ENCODE peak calls at places on chromosomes 2 and 18, in six cellular contexts. I is cardiac muscle cell; V is SK-N-SH; Z is tibial nerve; A is neural progenitor cell; S is CD8-positive, alpha-beta memory T cell. U is an unnamed sample.

GRCh38 chr2:10238991-10239485 is 63.7 kb upstream of the HPCAL1 start:
- DNase-seq in V (no peak), S (no peak), A (no peak), I (no peak), Z (no peak), U (no peak)

GRCh38 chr18:11689972-11690570 is 1.0 kb downstream of the GNAL start:
- DNase-seq in A (no peak), S (no peak), Z (no peak), V (no peak), I (peak; percentile 2), U (no peak)

GRCh38 chr2:201807452-201807980 is 1.2 kb downstream of the CDK15 start:
- DNase-seq in I (peak; percentile 62), A (no peak), V (peak; percentile 36), S (no peak), Z (peak; percentile 57), U (no peak)

GRCh38 chr18:57792741-57793629 is 10.1 kb downstream of the ATP8B1 start:
- DNase-seq in A (no peak), I (peak; percentile 24), V (no peak), S (no peak), Z (no peak), U (no peak)

GRCh38 chr2:69538872-69539548 is 101.8 kb upstream of the NFU1 start:
- DNase-seq in Z (no peak), V (no peak), A (no peak), S (no peak), I (peak; percentile 31), U (no peak)

GRCh38 chr2:70656421-70657010 is 102.9 kb upstream of the TGFA start:
- DNase-seq in S (peak; percentile 77), A (no peak), I (no peak), Z (no peak), V (no peak), U (peak; percentile 71)

GRCh38 chr2:216210711-216211131 is 101.6 kb downstream of the XRCC5 start:
- DNase-seq in I (peak; percentile 32), S (no peak), A (no peak), V (no peak), Z (no peak), U (no peak)

GRCh38 chr2:160901631-160902030 is 258.6 kb upstream of the TANK start:
- DNase-seq in V (no peak), I (peak; percentile 63), S (no peak), A (no peak), Z (no peak), U (no peak)

GRCh38 chr2:18600255-18600613 is 10.9 kb upstream of the NT5C1B start:
- DNase-seq in V (no peak), A (no peak), Z (no peak), S (no peak), I (no peak), U (no peak)

GRCh38 chr2:59029058-59029457 is 787.9 kb upstream of the FANCL start:
- DNase-seq in A (no peak), V (no peak), S (no peak), I (no peak), Z (no peak), U (no peak)

GRCh38 chr2:10146366-10147005 is 23.9 kb downstream of the RRM2 start:
- DNase-seq in V (no peak), S (no peak), I (no peak), Z (no peak), A (no peak), U (no peak)

GRCh38 chr18:73647391-73647790 is 500.2 kb downstream of the FBXO15 start:
- DNase-seq in V (no peak), I (peak; percentile 12), A (no peak), Z (no peak), S (no peak), U (no peak)

GRCh38 chr2:31199206-31199605 is 18.1 kb downstream of the CAPN14 start:
- DNase-seq in I (no peak), S (no peak), V (no peak), Z (no peak), A (no peak), U (no peak)

GRCh38 chr2:144330951-144331651 is 188.8 kb downstream of the ZEB2 start:
- DNase-seq in Z (no peak), S (no peak), I (peak; percentile 16), V (peak; percentile 13), A (no peak), U (no peak)

GRCh38 chr2:239098288-239098970 is 250.5 kb downstream of the TWIST2 start:
- DNase-seq in V (no peak), I (no peak), A (no peak), Z (no peak), S (no peak), U (no peak)

GRCh38 chr2:121873870-121874269 is 118.4 kb downstream of the TSN start:
- DNase-seq in I (no peak), Z (no peak), S (no peak), A (peak; percentile 88), V (no peak), U (no peak)

GRCh38 chr18:36711813-36712444 is 116.9 kb downstream of the TPGS2 start:
- DNase-seq in V (no peak), S (no peak), I (peak; percentile 77), A (no peak), Z (no peak), U (no peak)

GRCh38 chr18:11398625-11399024 is 210.8 kb upstream of the SLC35G4 start:
- DNase-seq in I (no peak), A (no peak), S (no peak), Z (no peak), V (no peak), U (no peak)

GRCh38 chr2:169507698-169508097 is 1.8 kb upstream of the KLHL41 start:
- DNase-seq in S (no peak), I (peak; percentile 58), V (no peak), Z (no peak), A (no peak), U (no peak)

GRCh38 chr2:11635141-11635540 is 34.9 kb downstream of the NTSR2 start:
- DNase-seq in A (no peak), I (no peak), V (no peak), Z (no peak), S (no peak), U (no peak)

GRCh38 chr2:11636593-11637295 is 33.3 kb downstream of the NTSR2 start:
- DNase-seq in Z (no peak), I (no peak), A (no peak), V (no peak), S (no peak), U (no peak)

GRCh38 chr2:11631462-11631861 is 38.5 kb downstream of the NTSR2 start:
- DNase-seq in V (no peak), I (no peak), S (no peak), Z (no peak), A (no peak), U (no peak)

GRCh38 chr2:11634584-11634983 is 35.4 kb downstream of the NTSR2 start:
- DNase-seq in I (no peak), V (no peak), Z (no peak), S (no peak), A (no peak), U (no peak)

DNA sequence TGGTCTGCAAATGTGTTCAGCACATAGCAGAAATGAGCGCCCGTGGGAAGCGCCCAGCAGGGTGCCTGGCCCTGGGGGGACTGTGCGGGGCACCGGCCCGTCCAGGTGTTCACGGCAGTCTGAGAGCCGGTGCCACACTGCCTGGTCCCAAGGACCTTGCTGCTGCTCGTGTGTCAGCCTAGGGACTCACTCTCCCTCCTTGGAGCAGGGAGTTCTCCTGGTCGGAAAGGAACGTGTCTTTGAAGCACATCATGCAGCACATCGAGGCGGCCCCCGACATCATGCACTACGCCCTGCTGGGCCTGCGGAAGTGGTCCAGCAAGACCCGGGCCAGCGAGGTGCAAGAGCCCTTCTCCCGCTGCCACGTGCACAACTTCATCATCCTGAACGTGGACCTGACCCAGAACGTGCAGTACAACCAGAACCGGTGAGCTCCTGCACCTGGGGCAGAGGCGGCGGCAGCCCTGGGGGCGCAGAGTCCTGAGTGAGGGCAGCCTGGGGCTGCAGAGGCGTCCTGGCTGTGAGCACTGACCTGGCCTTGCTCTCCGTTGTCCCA is 36.0 kb downstream of the NTSR2 start:
- DNase-seq in A (no peak), V (no peak), S (no peak), I (no peak), Z (no peak), U (no peak)
- H3K36me3 ChIP-seq in A (peaks cover 3% of the 10 kb centered on the region), V (no peaks in the 10 kb centered on the region), S (no peaks in the 10 kb centered on the region), I (peaks cover 60% of the 10 kb centered on the region), Z (no peaks in the 10 kb centered on the region), U (no peaks in the 10 kb centered on the region)

GRCh38 chr18:3219621-3220335 is at the start of gene MYOM1:
- DNase-seq in S (no peak), V (no peak), A (no peak), I (no peak), Z (no peak), U (no peak)

GRCh38 chr18:3216987-3217386 is 2.8 kb downstream of the MYOM1 start:
- DNase-seq in I (no peak), V (no peak), Z (no peak), S (no peak), A (no peak), U (no peak)

GRCh38 chr18:3221496-3221895 is 1.7 kb upstream of the MYOM1 start:
- DNase-seq in Z (no peak), I (no peak), V (no peak), S (no peak), A (no peak), U (no peak)

GRCh38 chr18:3217930-3218647 is 1.7 kb downstream of the MYOM1 start:
- DNase-seq in I (peak; percentile 33), A (no peak), Z (no peak), S (no peak), V (no peak), U (no peak)

GRCh38 chr18:3218817-3219216 is 951 bp downstream of the MYOM1 start:
- DNase-seq in I (no peak), S (no peak), A (no peak), Z (no peak), V (no peak), U (no peak)
- H3K4me1 ChIP-seq in I (peaks cover 25% of the 10 kb centered on the region), S (peaks cover 1% of the 10 kb centered on the region), A (no peaks in the 10 kb centered on the region), Z (no peaks in the 10 kb centered on the region), V (no peaks in the 10 kb centered on the region), U (peaks cover 1% of the 10 kb centered on the region)

GRCh38 chr18:61132036-61132435 is 201.2 kb upstream of the CDH20 start:
- DNase-seq in V (no peak), A (no peak), I (no peak), S (no peak), Z (no peak), U (no peak)
- H3K4me3 ChIP-seq in V (no peak overlapping the region), A (no peak overlapping the region), I (no peak overlapping the region), S (no peak overlapping the region), Z (no peak overlapping the region), U (no peak overlapping the region)

DNA sequence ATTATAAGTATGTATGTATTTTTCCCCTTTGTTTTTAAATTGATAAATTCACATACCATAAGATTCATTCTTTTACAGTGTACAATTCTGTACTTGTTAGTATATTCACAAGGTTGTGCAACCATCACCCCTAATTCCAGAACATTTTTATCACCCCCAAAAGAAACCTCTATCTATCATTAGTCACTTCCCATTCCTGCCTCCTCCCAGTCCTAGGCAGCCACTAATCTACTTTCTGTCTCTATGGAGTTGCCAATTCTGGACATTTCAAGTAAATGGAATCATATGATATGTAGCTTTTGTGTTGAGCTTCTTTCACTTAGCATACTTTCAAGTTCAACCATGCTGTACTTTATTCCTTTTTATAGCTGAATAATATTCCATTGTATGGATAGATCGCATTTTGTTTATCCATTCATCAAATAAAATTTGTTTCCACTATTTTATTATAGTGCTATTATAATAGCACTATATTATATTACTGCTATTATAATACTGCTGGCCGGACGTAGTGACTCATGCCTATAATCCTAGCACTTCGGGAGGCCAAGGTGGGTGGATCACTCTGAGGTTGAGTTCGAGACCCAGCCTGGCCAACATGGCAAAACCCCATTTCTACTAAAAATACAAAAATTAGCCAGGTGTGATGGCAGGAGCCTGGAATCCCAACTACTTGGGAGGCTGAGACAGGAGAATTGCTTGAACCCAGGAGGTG is 10.9 kb downstream of the STARD7 start:
- DNase-seq in Z (no peak), I (peak; percentile 34), S (no peak), V (no peak), A (no peak), U (no peak)
- H3K36me3 ChIP-seq in Z (peaks cover 4% of the 10 kb centered on the region), I (peaks cover 18% of the 10 kb centered on the region), S (peaks cover 26% of the 10 kb centered on the region), V (peaks cover 23% of the 10 kb centered on the region), A (peaks cover 15% of the 10 kb centered on the region), U (peaks cover 27% of the 10 kb centered on the region)